ENCODE peak calls at places on chromosomes 12 and 14, in six cellular contexts. One of them, this sample, is unnamed. For H3K4me1, the result is how much of the 10 kb centered on the place peaks cover.

GRCh38 chr14:50666772-50667490 is 1.2 kb downstream of the SAV1 start:
- DNase-seq in HCT116: no peak
- DNase-seq in esophagus muscularis mucosa: no peak
- DNase-seq in suprapubic skin: no peak
- DNase-seq in sigmoid colon: peak
- DNase-seq in spleen: no peak
- DNase-seq in this sample: no peak

GRCh38 chr14:73258845-73259611 is 21.7 kb downstream of the PAPLN start:
- DNase-seq in suprapubic skin: no peak
- DNase-seq in sigmoid colon: no peak
- DNase-seq in HCT116: no peak
- DNase-seq in esophagus muscularis mucosa: no peak
- DNase-seq in spleen: no peak
- DNase-seq in this sample: no peak

GRCh38 chr14:39034481-39035296 is 68.3 kb downstream of the SEC23A start:
- DNase-seq in suprapubic skin: no peak
- DNase-seq in HCT116: no peak
- DNase-seq in esophagus muscularis mucosa: no peak
- DNase-seq in spleen: no peak
- DNase-seq in sigmoid colon: no peak
- DNase-seq in this sample: no peak

GRCh38 chr12:113077057-113077858 is 20.7 kb downstream of the DTX1 start:
- DNase-seq in sigmoid colon: no peak
- DNase-seq in HCT116: no peak
- DNase-seq in suprapubic skin: no peak
- DNase-seq in spleen: no peak
- DNase-seq in esophagus muscularis mucosa: no peak
- DNase-seq in this sample: no peak

GRCh38 chr12:123397400-123397799 is 13.5 kb downstream of the KMT5A start:
- DNase-seq in suprapubic skin: no peak
- DNase-seq in spleen: no peak
- DNase-seq in sigmoid colon: no peak
- DNase-seq in HCT116: no peak
- DNase-seq in esophagus muscularis mucosa: no peak
- DNase-seq in this sample: no peak

GRCh38 chr12:73892181-73892580 is 645.5 kb upstream of the ATXN7L3B start:
- DNase-seq in esophagus muscularis mucosa: no peak
- DNase-seq in HCT116: no peak
- DNase-seq in sigmoid colon: no peak
- DNase-seq in spleen: no peak
- DNase-seq in suprapubic skin: no peak
- DNase-seq in this sample: no peak

GRCh38 chr12:22529281-22530060 is 14.9 kb downstream of the C2CD5 start:
- DNase-seq in suprapubic skin: no peak
- DNase-seq in sigmoid colon: no peak
- DNase-seq in HCT116: no peak
- DNase-seq in spleen: no peak
- DNase-seq in esophagus muscularis mucosa: no peak
- DNase-seq in this sample: no peak

GRCh38 chr12:92000587-92000986 is 145.1 kb downstream of the BTG1 start:
- DNase-seq in spleen: no peak
- DNase-seq in HCT116: no peak
- DNase-seq in esophagus muscularis mucosa: no peak
- DNase-seq in suprapubic skin: no peak
- DNase-seq in sigmoid colon: no peak
- DNase-seq in this sample: no peak

GRCh38 chr14:21063479-21063878 is 5.9 kb downstream of the RNASE8 start:
- DNase-seq in suprapubic skin: no peak
- DNase-seq in spleen: no peak
- DNase-seq in HCT116: no peak
- DNase-seq in sigmoid colon: no peak
- DNase-seq in esophagus muscularis mucosa: no peak
- DNase-seq in this sample: no peak

GRCh38 chr12:124514996-124515932 is 52.1 kb downstream of the NCOR2 start:
- DNase-seq in HCT116: no peak
- DNase-seq in suprapubic skin: no peak
- DNase-seq in sigmoid colon: no peak
- DNase-seq in spleen: no peak
- DNase-seq in esophagus muscularis mucosa: no peak
- DNase-seq in this sample: no peak
- H3K4me1 ChIP-seq in HCT116: half or more
- H3K4me1 ChIP-seq in suprapubic skin: half or more
- H3K4me1 ChIP-seq in sigmoid colon: half or more
- H3K4me1 ChIP-seq in spleen: half or more
- H3K4me1 ChIP-seq in esophagus muscularis mucosa: half or more
- H3K4me1 ChIP-seq in this sample: under half

GRCh38 chr14:67487937-67488893 is at the start of gene TMEM229B:
- DNase-seq in esophagus muscularis mucosa: no peak
- DNase-seq in HCT116: no peak
- DNase-seq in sigmoid colon: no peak
- DNase-seq in suprapubic skin: no peak
- DNase-seq in spleen: peak
- DNase-seq in this sample: no peak
- TF ChIP-seq POLR2AphosphoS5 in esophagus muscularis mucosa: no peak
- TF ChIP-seq POLR2AphosphoS5 in HCT116: no peak
- TF ChIP-seq POLR2AphosphoS5 in sigmoid colon: no peak
- TF ChIP-seq POLR2AphosphoS5 in suprapubic skin: no peak
- TF ChIP-seq POLR2AphosphoS5 in spleen: peak
- TF ChIP-seq POLR2AphosphoS5 in this sample: no peak

DNA sequence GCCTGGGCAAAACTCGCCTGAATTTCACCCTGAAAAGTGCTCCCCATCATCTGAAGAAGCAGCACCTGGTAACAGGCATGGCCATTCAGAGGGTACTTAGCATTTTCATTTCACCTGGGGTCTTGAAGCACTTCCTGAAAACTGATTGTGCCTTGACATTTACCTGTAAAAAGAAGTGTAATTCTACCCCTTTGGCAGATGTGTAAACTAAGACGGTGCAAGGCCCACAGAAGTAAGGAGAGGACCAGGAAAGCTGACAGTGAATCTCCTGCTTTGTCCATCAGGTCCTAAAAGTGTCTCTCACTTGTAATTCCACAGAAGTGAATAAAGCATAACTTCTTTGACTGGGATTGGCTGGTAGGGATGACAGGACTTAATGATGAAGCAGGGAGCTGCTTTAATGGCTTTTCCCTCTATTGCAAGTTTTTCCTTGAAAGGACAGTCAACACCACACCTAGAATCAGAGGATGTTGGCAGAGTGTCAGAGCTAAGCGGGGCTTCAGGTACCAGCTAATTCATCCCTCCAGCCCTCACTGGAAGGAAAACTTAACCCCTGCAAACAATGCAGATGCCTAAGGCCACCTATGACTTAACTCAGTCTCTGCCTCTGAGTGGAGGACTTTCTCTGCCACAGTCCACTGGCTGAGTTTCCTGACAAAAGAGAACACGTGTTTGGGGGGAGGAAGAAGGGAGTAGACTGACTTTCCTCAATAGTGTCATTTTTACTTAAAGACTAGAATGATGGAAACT is 74.8 kb downstream of the NUAK1 start:
- DNase-seq in esophagus muscularis mucosa: peak
- DNase-seq in spleen: no peak
- DNase-seq in HCT116: no peak
- DNase-seq in suprapubic skin: peak
- DNase-seq in sigmoid colon: no peak
- DNase-seq in this sample: no peak
- TF ChIP-seq POLR2A in esophagus muscularis mucosa: no peak
- TF ChIP-seq POLR2A in spleen: no peak
- TF ChIP-seq POLR2A in HCT116: no peak
- TF ChIP-seq POLR2A in suprapubic skin: no peak
- TF ChIP-seq POLR2A in sigmoid colon: no peak
- TF ChIP-seq POLR2A in this sample: no peak

DNA sequence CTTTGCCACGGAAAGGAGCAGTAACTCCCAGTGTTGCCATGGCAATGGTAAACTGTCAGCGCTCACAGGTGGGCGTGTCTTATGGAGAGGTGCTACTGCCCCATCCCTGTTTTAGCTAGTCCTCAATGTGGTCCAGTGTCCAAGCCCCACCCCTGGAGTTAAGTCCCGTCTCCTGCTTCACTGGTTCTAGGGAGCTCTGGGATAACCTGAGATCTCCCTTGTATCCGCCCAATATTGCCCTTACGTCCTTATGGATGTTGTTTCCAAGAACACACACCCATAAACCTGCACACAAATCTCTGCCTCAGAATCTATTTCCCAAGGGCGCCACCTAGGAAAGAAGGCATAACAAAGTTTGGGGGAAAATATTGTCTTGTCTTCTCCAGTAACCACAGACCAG is 64.2 kb downstream of the SPRING1 start:
- DNase-seq in esophagus muscularis mucosa: no peak
- DNase-seq in spleen: no peak
- DNase-seq in suprapubic skin: no peak
- DNase-seq in HCT116: peak
- DNase-seq in sigmoid colon: no peak
- DNase-seq in this sample: no peak
- H3K4me1 ChIP-seq in esophagus muscularis mucosa: under half
- H3K4me1 ChIP-seq in spleen: half or more
- H3K4me1 ChIP-seq in suprapubic skin: under half
- H3K4me1 ChIP-seq in HCT116: under half
- H3K4me1 ChIP-seq in sigmoid colon: under half
- H3K4me1 ChIP-seq in this sample: under half

GRCh38 chr12:110585231-110585799 is 2.2 kb upstream of the PPTC7 start:
- DNase-seq in esophagus muscularis mucosa: no peak
- DNase-seq in suprapubic skin: no peak
- DNase-seq in sigmoid colon: no peak
- DNase-seq in HCT116: no peak
- DNase-seq in spleen: no peak
- DNase-seq in this sample: no peak

GRCh38 chr12:110583137-110584059 is at the start of gene PPTC7:
- DNase-seq in HCT116: peak
- DNase-seq in suprapubic skin: peak
- DNase-seq in esophagus muscularis mucosa: peak
- DNase-seq in spleen: peak
- DNase-seq in sigmoid colon: peak
- DNase-seq in this sample: peak

GRCh38 chr12:110581951-110582285 is 1.2 kb downstream of the PPTC7 start:
- DNase-seq in spleen: no peak
- DNase-seq in HCT116: no peak
- DNase-seq in esophagus muscularis mucosa: no peak
- DNase-seq in suprapubic skin: no peak
- DNase-seq in sigmoid colon: no peak
- DNase-seq in this sample: no peak

GRCh38 chr12:110579889-110580253 is 3.2 kb downstream of the PPTC7 start:
- DNase-seq in esophagus muscularis mucosa: no peak
- DNase-seq in sigmoid colon: no peak
- DNase-seq in suprapubic skin: no peak
- DNase-seq in HCT116: no peak
- DNase-seq in spleen: no peak
- DNase-seq in this sample: no peak

DNA sequence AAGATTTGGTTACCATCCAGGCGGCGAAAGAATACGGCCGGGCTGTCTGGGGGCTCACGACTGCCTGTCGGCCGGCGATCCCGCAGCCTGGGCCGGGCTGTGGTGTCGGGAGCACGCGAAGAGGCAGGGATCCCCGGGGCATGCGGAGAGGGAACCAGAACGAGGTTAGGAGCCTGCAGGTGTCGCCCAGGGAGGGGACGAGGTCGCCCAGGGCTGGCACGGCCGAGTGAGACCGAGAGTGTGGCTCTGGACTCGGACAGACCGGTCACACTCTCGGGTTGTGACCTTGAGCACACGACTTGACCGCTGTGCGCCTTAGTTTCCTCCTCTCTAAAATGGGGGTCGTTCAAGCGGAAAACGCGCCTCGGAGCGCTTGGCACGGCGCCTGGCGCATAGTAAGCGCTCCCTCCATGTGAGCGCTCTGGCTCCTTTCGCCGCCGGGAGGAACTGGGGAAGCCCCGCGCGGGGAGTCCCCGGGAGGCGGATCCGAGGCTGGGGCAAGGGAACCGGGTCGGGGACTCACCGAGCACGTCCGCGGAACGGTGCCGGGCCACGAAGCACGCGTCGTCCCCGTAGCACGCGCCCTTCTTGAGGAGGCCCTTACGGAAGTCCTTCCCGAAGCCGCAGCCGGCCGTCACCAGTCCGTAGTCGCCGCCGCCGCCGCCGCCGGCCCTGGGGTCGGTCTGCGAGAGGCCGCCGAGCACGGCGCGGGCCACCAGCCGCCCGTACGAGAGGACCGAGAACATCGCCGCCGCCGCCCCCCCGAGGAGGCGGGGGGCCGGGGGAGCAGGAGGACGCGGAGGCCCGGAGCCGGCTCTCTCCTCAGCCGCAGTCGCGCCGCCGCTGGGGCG is 607 bp downstream of the PPTC7 start:
- DNase-seq in esophagus muscularis mucosa: no peak
- DNase-seq in spleen: peak
- DNase-seq in HCT116: no peak
- DNase-seq in suprapubic skin: peak
- DNase-seq in sigmoid colon: peak
- DNase-seq in this sample: peak
- TF ChIP-seq POLR2AphosphoS5 in esophagus muscularis mucosa: peak
- TF ChIP-seq POLR2AphosphoS5 in spleen: peak
- TF ChIP-seq POLR2AphosphoS5 in HCT116: no peak
- TF ChIP-seq POLR2AphosphoS5 in suprapubic skin: no peak
- TF ChIP-seq POLR2AphosphoS5 in sigmoid colon: peak
- TF ChIP-seq POLR2AphosphoS5 in this sample: peak

This sample was measured in breast epithelium.